ENCODE peak calls at places on chromosomes 5 and 9, in nine cellular contexts. O, W, I, L, Q, K, R, E and J are unnamed samples. For H3K4me1, the result is how much of the 10 kb centered on the place peaks cover.

GRCh38 chr9:89009049-89009840 is 18.0 kb downstream of the S1PR3 start:
- DNase-seq in L (no peak), K (no peak), I (no peak), Q (no peak), E (no peak), O (no peak), W (no peak), R (no peak), J (no peak)

GRCh38 chr9:114421147-114421546 is 33.4 kb upstream of the AKNA start:
- DNase-seq in O (no peak), R (no peak), L (no peak), Q (no peak), E (no peak), K (no peak), I (no peak), W (no peak), J (peak)

GRCh38 chr5:109880907-109881685 is 191.4 kb downstream of the MAN2A1 start:
- DNase-seq in Q (no peak), O (no peak), K (no peak), W (no peak), R (no peak), L (no peak), I (no peak), E (peak), J (no peak)

GRCh38 chr5:120749737-120750136 is 285.6 kb downstream of the PRR16 start:
- DNase-seq in O (no peak), Q (no peak), L (no peak), K (no peak), I (no peak), E (peak), R (no peak), W (no peak), J (no peak)

GRCh38 chr5:121251954-121252353 is 599.7 kb upstream of the FTMT start:
- DNase-seq in Q (no peak), I (no peak), K (no peak), W (no peak), E (peak), R (no peak), L (no peak), O (no peak), J (no peak)

GRCh38 chr9:135782946-135783345 is 81.0 kb downstream of the KCNT1 start:
- DNase-seq in Q (no peak), L (no peak), W (no peak), O (no peak), E (no peak), K (no peak), R (no peak), I (no peak), J (no peak)

GRCh38 chr9:137825324-137825991 is 52.1 kb upstream of the CACNA1B start:
- DNase-seq in O (no peak), R (no peak), K (no peak), L (no peak), E (no peak), I (no peak), W (no peak), Q (no peak), J (no peak)

GRCh38 chr5:179318193-179318955 is 26.9 kb downstream of the ADAMTS2 start:
- DNase-seq in E (no peak), W (no peak), K (no peak), R (no peak), Q (no peak), I (no peak), O (no peak), L (no peak), J (peak)

GRCh38 chr5:132239776-132240175 is 12.1 kb upstream of the P4HA2 start:
- DNase-seq in K (no peak), Q (no peak), I (no peak), O (no peak), W (no peak), R (no peak), L (no peak), E (no peak), J (peak)

GRCh38 chr5:123001801-123002200 is 34.7 kb downstream of the PPIC start:
- DNase-seq in R (no peak), Q (no peak), I (no peak), O (no peak), E (no peak), L (peak), W (no peak), K (no peak), J (no peak)

GRCh38 chr5:149541893-149542292 is 9.3 kb downstream of the CSNK1A1 start:
- DNase-seq in O (no peak), W (no peak), R (no peak), L (no peak), Q (no peak), E (no peak), K (no peak), I (no peak), J (no peak)

GRCh38 chr9:20989923-20990341 is 41.5 kb downstream of the HACD4 start:
- DNase-seq in R (no peak), E (no peak), Q (no peak), W (no peak), L (no peak), O (no peak), I (no peak), K (no peak), J (peak)

GRCh38 chr5:56759521-56759920 is 55.8 kb upstream of the MAP3K1 start:
- DNase-seq in K (no peak), R (peak), O (peak), W (no peak), L (no peak), E (no peak), Q (peak), I (no peak), J (no peak)

GRCh38 chr9:129610473-129611301 is 10.2 kb downstream of the C9orf50 start:
- DNase-seq in L (peak), O (peak), Q (peak), I (peak), K (peak), R (peak), W (peak), E (peak), J (peak)

GRCh38 chr5:32283539-32284377 is 29.0 kb downstream of the MTMR12 start:
- DNase-seq in K (no peak), I (no peak), O (no peak), W (no peak), R (peak), Q (no peak), E (peak), L (no peak), J (no peak)

GRCh38 chr5:87413116-87413645 is 451 bp upstream of the CCNH start:
- DNase-seq in W (no peak), I (no peak), E (no peak), L (no peak), K (no peak), R (no peak), Q (no peak), O (no peak), J (no peak)

GRCh38 chr5:108102463-108102862 is 279.4 kb downstream of the FBXL17 start:
- DNase-seq in W (no peak), I (no peak), L (no peak), K (no peak), E (no peak), O (no peak), Q (no peak), R (no peak), J (no peak)

GRCh38 chr9:122389195-122389594 is 18.4 kb downstream of the PTGS1 start:
- DNase-seq in R (no peak), W (no peak), Q (no peak), K (no peak), L (no peak), O (no peak), I (no peak), E (no peak), J (no peak)

DNA sequence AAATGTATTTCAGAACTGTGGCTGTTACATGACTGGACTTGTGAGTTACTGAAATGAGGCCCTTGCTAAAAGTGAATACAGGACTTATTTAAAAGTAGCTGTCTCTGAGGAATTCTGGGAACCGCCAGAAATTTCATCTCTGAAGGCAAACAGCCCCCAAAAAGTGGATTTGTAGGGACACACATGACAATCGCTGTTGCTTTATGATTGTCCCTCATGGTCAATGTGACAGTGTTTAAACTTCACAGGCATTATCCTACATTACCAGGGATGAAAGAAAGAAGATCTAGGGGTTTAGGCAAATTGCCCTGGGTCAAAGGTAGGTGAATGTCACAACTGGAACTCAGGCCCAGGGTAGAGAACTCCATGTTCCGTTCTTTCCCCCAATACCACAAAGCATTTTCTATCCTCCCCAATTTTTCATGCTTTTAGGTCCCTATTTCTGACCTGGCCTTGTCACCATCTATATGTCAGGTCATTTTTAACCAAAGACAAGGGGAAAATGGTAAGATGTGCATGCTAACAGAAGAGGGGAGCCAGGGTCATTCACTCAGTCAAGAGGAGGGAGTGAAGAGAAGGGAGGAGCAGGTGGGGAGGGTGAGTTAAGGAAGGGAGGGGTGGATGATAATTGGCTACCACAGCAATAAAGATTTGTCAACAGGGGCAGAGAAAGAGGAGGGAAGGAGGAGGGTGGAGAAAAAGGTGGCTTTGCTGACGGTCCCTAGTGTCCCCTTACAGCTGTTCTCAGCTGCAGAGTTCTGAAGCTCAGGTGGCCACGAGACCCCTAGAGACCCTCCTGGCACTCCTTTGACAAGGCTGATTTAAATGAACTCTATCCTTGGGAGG is 57.8 kb upstream of the GLRX start:
- DNase-seq in W (no peak), Q (no peak), I (no peak), L (no peak), R (no peak), E (no peak), O (no peak), K (no peak), J (no peak)
- H3K4me1 ChIP-seq in W (under half), Q (under half), I (under half), L (under half), R (under half), E (under half), O (under half), K (under half), J (under half)

DNA sequence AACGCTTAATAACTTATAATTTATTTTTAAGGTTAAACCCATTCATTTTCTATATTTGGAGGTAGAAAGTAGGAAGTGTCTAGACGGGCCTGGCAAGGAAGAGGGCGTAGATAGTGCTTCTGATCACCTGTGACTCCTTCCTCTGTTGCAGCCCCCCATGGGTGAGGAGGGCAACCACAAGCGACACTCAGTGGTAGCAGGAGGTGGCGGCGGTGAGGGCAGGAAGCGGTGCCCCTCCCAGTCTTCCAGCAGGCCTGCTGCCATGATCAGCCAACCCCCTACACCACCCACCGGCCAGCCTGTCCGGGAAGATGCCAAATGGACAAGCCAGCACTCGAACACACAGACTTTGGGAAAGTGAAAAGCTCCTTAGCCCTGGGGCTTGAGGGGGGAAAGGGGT is 36.7 kb downstream of the FAXDC2 start:
- DNase-seq in W (peak), R (no peak), I (peak), O (no peak), L (no peak), K (peak), E (no peak), Q (no peak), J (no peak)
- H3K27ac ChIP-seq in W (no peak), R (no peak), I (no peak), O (peak), L (no peak), K (no peak), E (no peak), Q (no peak), J (no peak)

DNA sequence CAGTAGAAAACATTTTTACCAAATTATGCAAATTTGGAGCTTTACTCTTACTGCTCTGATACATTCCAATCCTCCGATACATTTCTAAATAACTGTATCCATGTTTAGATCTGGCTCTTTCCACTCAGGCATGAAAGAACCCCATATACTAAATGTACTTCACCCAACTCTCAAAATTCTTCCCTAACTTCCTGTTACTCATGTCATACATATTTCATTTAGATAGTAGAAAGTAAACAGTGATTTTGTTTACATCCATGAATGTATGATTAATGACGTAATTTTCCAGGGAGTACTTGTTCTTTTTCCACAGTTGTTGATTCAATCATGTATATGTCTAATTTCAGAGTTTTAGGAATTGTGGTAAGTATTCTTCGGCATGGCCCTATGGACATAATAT is 1426.5 kb upstream of the C9orf72 start:
- DNase-seq in R (no peak), E (no peak), W (no peak), K (no peak), Q (no peak), O (no peak), L (no peak), I (no peak), J (no peak)
- H3K4me1 ChIP-seq in R (under half), E (under half), W (under half), K (under half), Q (under half), O (under half), L (under half), I (under half), J (under half)

GRCh38 chr5:112528928-112529327 is 109.9 kb upstream of the EPB41L4A start:
- DNase-seq in I (no peak), K (no peak), R (no peak), Q (no peak), L (no peak), E (no peak), W (no peak), O (no peak), J (no peak)
- H3K27ac ChIP-seq in I (no peak), K (no peak), R (no peak), Q (no peak), L (no peak), E (no peak), W (no peak), O (no peak), J (no peak)